ENCODE peak calls at places on chromosomes 2 and 18, in eight cellular contexts. S is activated naive CD4-positive, alpha-beta T cell treated with anti-CD3 and anti-CD28 coated beads, Interleukin-2, amount 50 U/mL, for 72 hours; A is effector memory CD8-positive, alpha-beta T cell; N is K562; K is left lung; G is activated naive CD8-positive, alpha-beta T cell treated with anti-CD3 and anti-CD28 coated beads, Interleukin-2, amount 10 ng/mL, durations not matched to agents 7 days and 5 days; P is activated T-cell treated with anti-CD3 and anti-CD28 coated beads, Interleukin-2, amount 50 U/mL, for 72 hours; U is RWPE2. J is an unnamed sample.

GRCh38 chr18:21291106-21291505 is 49.1 kb downstream of the GREB1L start:
- ATAC-seq in S (no peak), A (no peak), N (no peak), K (no peak), G (no peak), P (no peak), U (no peak), J (no peak)

GRCh38 chr2:214203744-214204289 is 207.0 kb upstream of the VWC2L start:
- ATAC-seq in S (no peak), A (no peak), N (no peak), K (no peak), G (no peak), P (no peak), U (peak), J (no peak)

GRCh38 chr2:46876741-46877384 is 38.7 kb downstream of the MCFD2 start:
- ATAC-seq in S (peak), A (no peak), N (peak), K (peak), G (peak), P (peak), U (peak), J (peak)

GRCh38 chr2:66508358-66509071 is 73.6 kb downstream of the MEIS1 start:
- ATAC-seq in S (no peak), A (no peak), N (no peak), K (no peak), G (no peak), P (no peak), U (no peak), J (peak)

GRCh38 chr18:27608174-27608573 is 423.1 kb upstream of the CHST9 start:
- ATAC-seq in S (no peak), A (no peak), N (no peak), K (no peak), G (no peak), P (no peak), U (no peak), J (no peak)

GRCh38 chr2:238163494-238164198 is 4.9 kb downstream of the ERFE start:
- ATAC-seq in S (no peak), A (no peak), N (no peak), K (no peak), G (no peak), P (no peak), U (peak), J (no peak)

GRCh38 chr2:6459138-6459537 is 406.6 kb downstream of the CMPK2 start:
- ATAC-seq in S (no peak), A (no peak), N (no peak), K (no peak), G (no peak), P (no peak), U (no peak), J (no peak)

GRCh38 chr18:44917184-44917864 is 236.6 kb downstream of the SETBP1 start:
- ATAC-seq in S (no peak), A (no peak), N (no peak), K (peak), G (no peak), P (no peak), U (no peak), J (no peak)

GRCh38 chr2:39124770-39125075 is 3.9 kb upstream of the SOS1 start:
- ATAC-seq in S (no peak), A (peak), N (peak), K (peak), G (peak), P (no peak), U (no peak), J (peak)

GRCh38 chr2:168469281-168469988 is 13.4 kb downstream of the CERS6 start:
- ATAC-seq in S (no peak), A (peak), N (no peak), K (no peak), G (no peak), P (no peak), U (no peak), J (no peak)

GRCh38 chr2:197152451-197153228 is 157.9 kb downstream of the ANKRD44 start:
- ATAC-seq in S (peak), A (peak), N (no peak), K (peak), G (peak), P (peak), U (peak), J (peak)

GRCh38 chr2:227592694-227593387 is 5.9 kb upstream of the SCYGR2 start:
- ATAC-seq in S (peak), A (no peak), N (no peak), K (no peak), G (peak), P (no peak), U (no peak), J (no peak)

GRCh38 chr18:3313685-3314084 is 51.8 kb downstream of the MYL12B start:
- ATAC-seq in S (no peak), A (no peak), N (peak), K (no peak), G (no peak), P (no peak), U (no peak), J (no peak)

GRCh38 chr18:47204908-47205522 is 28.9 kb upstream of the IER3IP1 start:
- ATAC-seq in S (peak), A (no peak), N (peak), K (peak), G (no peak), P (peak), U (peak), J (peak)

GRCh38 chr2:45918816-45919655 is 267.6 kb downstream of the PRKCE start:
- ATAC-seq in S (no peak), A (no peak), N (no peak), K (peak), G (no peak), P (no peak), U (no peak), J (no peak)

GRCh38 chr2:161357097-161357496 is 48.9 kb downstream of the PSMD14 start:
- ATAC-seq in S (peak), A (no peak), N (no peak), K (no peak), G (no peak), P (peak), U (no peak), J (no peak)

GRCh38 chr2:222993920-222994650 is 57.9 kb upstream of the KCNE4 start:
- ATAC-seq in S (no peak), A (no peak), N (no peak), K (peak), G (no peak), P (no peak), U (peak), J (peak)

GRCh38 chr18:9743200-9744016 is 35.3 kb downstream of the RAB31 start:
- ATAC-seq in S (no peak), A (no peak), N (peak), K (peak), G (no peak), P (peak), U (peak), J (peak)

GRCh38 chr2:217746741-217747287 is 256.0 kb downstream of the TNS1 start:
- ATAC-seq in S (no peak), A (no peak), N (no peak), K (no peak), G (no peak), P (no peak), U (no peak), J (no peak)

GRCh38 chr2:234555616-234556249 is 58.9 kb upstream of the ARL4C start:
- ATAC-seq in S (no peak), A (peak), N (no peak), K (no peak), G (peak), P (peak), U (no peak), J (no peak)

GRCh38 chr2:193482557-193482956 is 1287.8 kb upstream of the TMEFF2 start:
- ATAC-seq in S (no peak), A (no peak), N (no peak), K (no peak), G (peak), P (no peak), U (no peak), J (no peak)

GRCh38 chr2:119760237-119760807 is 600 bp downstream of the PTPN4 start:
- ATAC-seq in S (peak), A (peak), N (peak), K (peak), G (peak), P (peak), U (peak), J (peak)

GRCh38 chr2:233247744-233248143 is 3.7 kb upstream of the ATG16L1 start:
- ATAC-seq in S (peak), A (peak), N (no peak), K (no peak), G (peak), P (peak), U (peak), J (peak)

GRCh38 chr2:114659895-114660294 is 217.5 kb downstream of the DPP10 start:
- ATAC-seq in S (no peak), A (no peak), N (no peak), K (no peak), G (no peak), P (no peak), U (no peak), J (no peak)

GRCh38 chr2:165596788-165597187 is 127.3 kb downstream of the CSRNP3 start:
- ATAC-seq in S (no peak), A (no peak), N (no peak), K (no peak), G (no peak), P (no peak), U (no peak), J (no peak)

GRCh38 chr2:31078579-31079105 is 59.6 kb downstream of the GALNT14 start:
- ATAC-seq in S (no peak), A (no peak), N (no peak), K (no peak), G (no peak), P (no peak), U (peak), J (no peak)

GRCh38 chr2:71166812-71167211 is 36.4 kb downstream of the MPHOSPH10 start:
- ATAC-seq in S (no peak), A (no peak), N (no peak), K (no peak), G (no peak), P (peak), U (peak), J (no peak)

GRCh38 chr2:989766-990467 is 39.3 kb downstream of the SNTG2 start:
- ATAC-seq in S (no peak), A (no peak), N (no peak), K (no peak), G (no peak), P (no peak), U (no peak), J (no peak)

GRCh38 chr2:68907923-68908253 is 36.7 kb upstream of the BMP10 start:
- ATAC-seq in S (peak), A (peak), N (no peak), K (no peak), G (no peak), P (peak), U (no peak), J (no peak)

GRCh38 chr18:44733069-44733753 is 52.5 kb downstream of the SETBP1 start:
- ATAC-seq in S (peak), A (no peak), N (no peak), K (peak), G (peak), P (peak), U (peak), J (peak)

GRCh38 chr2:11975373-11975772 is 228.9 kb downstream of the LPIN1 start:
- ATAC-seq in S (no peak), A (no peak), N (no peak), K (no peak), G (no peak), P (no peak), U (no peak), J (no peak)

GRCh38 chr18:56298935-56299334 is 339.5 kb downstream of the TXNL1 start:
- ATAC-seq in S (no peak), A (no peak), N (no peak), K (peak), G (no peak), P (no peak), U (peak), J (peak)

GRCh38 chr18:46939337-46939963 is 22.0 kb downstream of the KATNAL2 start:
- ATAC-seq in S (no peak), A (no peak), N (no peak), K (peak), G (no peak), P (no peak), U (peak), J (peak)

J was measured in SK-N-SH treated with all-trans-retinoic acid at 6 μM for 48 hours.